ENCODE peak calls at places on chromosomes 13 and 19, in eight cellular contexts. Z is PC-9, Q is stomach, E is testis, O is GM23338, N is aorta, K is foreskin keratinocyte, I is heart right ventricle. F is an unnamed sample. For H3K4me1, the result is how much of the 10 kb centered on the place peaks cover.

GRCh38 chr19:46442808-46443450 is 14.2 kb upstream of the PNMA8C start:
- DNase-seq in E (peak), I (peak), Q (peak), Z (peak), N (peak), O (no peak), K (peak), F (peak)

GRCh38 chr13:29850213-29850898 is at the start of gene UBL3:
- DNase-seq in Z (peak), Q (peak), K (peak), N (peak), E (peak), I (peak), O (peak), F (peak)

GRCh38 chr19:44113784-44114390 is 688 bp downstream of the ZNF225 start:
- DNase-seq in E (peak), N (no peak), O (peak), K (no peak), Q (no peak), Z (no peak), I (no peak), F (peak)

GRCh38 chr19:13100031-13100588 is 2.5 kb downstream of the LYL1 start:
- DNase-seq in I (no peak), K (no peak), E (no peak), Q (no peak), Z (no peak), N (no peak), O (no peak), F (peak)

GRCh38 chr19:5553892-5554291 is 13.9 kb downstream of the TINCR start:
- DNase-seq in E (no peak), N (no peak), Q (no peak), K (no peak), O (no peak), Z (no peak), I (no peak), F (no peak)

GRCh38 chr13:106696719-106697118 is 128.8 kb upstream of the ARGLU1 start:
- DNase-seq in E (no peak), I (no peak), Z (no peak), N (no peak), O (no peak), K (no peak), Q (no peak), F (no peak)

GRCh38 chr13:71028884-71029283 is 838.1 kb downstream of the DACH1 start:
- DNase-seq in E (no peak), N (no peak), I (no peak), O (no peak), Z (no peak), K (no peak), Q (no peak), F (no peak)

GRCh38 chr19:36973021-36973843 is 57.1 kb downstream of the ZNF568 start:
- DNase-seq in Q (peak), K (peak), I (peak), E (peak), N (peak), Z (peak), O (peak), F (peak)

GRCh38 chr13:37413161-37413560 is 185.4 kb downstream of the POSTN start:
- DNase-seq in I (no peak), Z (no peak), E (no peak), K (no peak), Q (no peak), O (no peak), N (no peak), F (no peak)

GRCh38 chr19:2548966-2549365 is 73.0 kb downstream of the GADD45B start:
- DNase-seq in O (no peak), E (no peak), N (peak), Z (no peak), Q (no peak), I (no peak), K (no peak), F (no peak)

GRCh38 chr19:2551864-2552185 is 75.9 kb downstream of the GADD45B start:
- DNase-seq in E (no peak), Q (no peak), O (no peak), N (peak), K (no peak), Z (no peak), I (no peak), F (no peak)

GRCh38 chr19:2551172-2551863 is 75.4 kb downstream of the GADD45B start:
- DNase-seq in E (no peak), K (no peak), Q (no peak), I (no peak), Z (no peak), O (no peak), N (no peak), F (no peak)

GRCh38 chr19:2549701-2550191 is 73.8 kb downstream of the GADD45B start:
- DNase-seq in Q (peak), K (no peak), E (peak), O (no peak), N (peak), I (peak), Z (peak), F (peak)

GRCh38 chr19:2550431-2551171 is 74.7 kb downstream of the GADD45B start:
- DNase-seq in I (peak), E (no peak), N (peak), K (no peak), O (peak), Z (no peak), Q (no peak), F (no peak)
- H3K4me1 ChIP-seq in I (under half), E (under half), N (under half), K (under half), O (under half), Z (under half), Q (under half), F (under half)

DNA sequence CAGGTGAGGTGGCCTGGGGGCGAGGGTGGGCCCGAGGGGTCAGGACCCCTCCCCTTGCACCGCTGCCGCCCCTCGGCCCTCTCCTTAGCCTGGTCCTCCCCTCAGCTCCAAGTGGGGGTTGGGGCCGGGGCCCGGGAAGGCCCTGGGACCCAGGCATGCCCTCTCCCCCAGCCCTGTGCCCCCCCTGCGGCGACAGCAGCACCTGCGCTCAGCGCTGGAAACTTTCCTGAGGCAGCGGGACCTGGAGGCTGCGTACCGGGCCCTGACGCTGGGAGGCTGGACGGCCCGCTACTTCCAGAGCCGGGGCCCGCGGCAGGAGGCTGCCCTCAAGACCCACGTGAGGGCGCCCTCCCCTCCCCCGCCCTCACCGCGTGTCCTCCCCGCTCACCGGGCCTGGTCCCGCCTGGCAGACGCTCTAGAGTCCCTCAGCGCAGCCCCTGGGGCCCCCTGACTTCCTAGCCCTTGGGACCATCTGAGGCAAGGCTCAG is 2.4 kb downstream of the KMT5C start:
- DNase-seq in N (no peak), Q (no peak), O (peak), E (no peak), I (no peak), K (no peak), Z (no peak), F (no peak)
- H3K4me1 ChIP-seq in N (under half), Q (under half), O (under half), E (under half), I (under half), K (under half), Z (under half), F (under half)

GRCh38 chr19:455851-456546 is 4.8 kb downstream of the SHC2 start:
- DNase-seq in K (no peak), Q (no peak), I (no peak), O (no peak), E (no peak), Z (no peak), N (peak), F (no peak)

GRCh38 chr19:455031-455705 is 5.7 kb downstream of the SHC2 start:
- DNase-seq in Q (no peak), O (no peak), K (no peak), N (peak), E (no peak), I (no peak), Z (no peak), F (no peak)

GRCh38 chr19:449916-450315 is 10.9 kb downstream of the SHC2 start:
- DNase-seq in E (no peak), N (peak), K (no peak), O (no peak), Z (no peak), I (no peak), Q (no peak), F (no peak)

GRCh38 chr19:453606-454005 is 7.2 kb downstream of the SHC2 start:
- DNase-seq in N (no peak), E (no peak), Z (no peak), Q (no peak), I (no peak), O (no peak), K (no peak), F (no peak)

DNA sequence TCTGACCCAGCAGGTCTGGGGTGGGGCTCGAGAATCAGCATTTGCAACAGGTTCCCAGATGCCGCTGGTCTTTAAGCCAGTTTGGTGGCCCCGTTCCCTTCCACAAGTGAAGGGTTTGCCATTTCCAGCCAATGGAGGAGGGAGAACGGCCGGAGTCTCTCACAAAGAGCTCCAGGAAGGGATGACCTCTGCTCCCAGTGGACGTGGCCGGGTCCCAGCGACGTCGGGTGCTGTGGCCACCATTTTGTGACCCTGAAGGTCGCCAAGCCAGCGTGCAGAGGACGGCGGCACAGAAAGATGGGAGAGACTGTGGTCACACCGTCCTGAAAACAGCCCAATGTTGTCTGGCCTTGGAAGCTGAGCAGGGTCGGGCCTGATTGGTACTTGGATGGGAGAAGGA is 8.0 kb downstream of the SHC2 start:
- DNase-seq in I (no peak), O (no peak), K (no peak), Z (no peak), N (peak), Q (no peak), E (no peak), F (no peak)
- H3K4me1 ChIP-seq in I (under half), O (under half), K (under half), Z (under half), N (under half), Q (under half), E (under half), F (under half)

GRCh38 chr19:3507371-3508120 is 1.4 kb downstream of the FZR1 start:
- DNase-seq in I (no peak), K (no peak), O (peak), Q (peak), E (peak), Z (no peak), N (no peak), F (peak)

GRCh38 chr19:3510727-3511126 is 4.6 kb downstream of the FZR1 start:
- DNase-seq in I (no peak), Q (no peak), Z (no peak), N (no peak), K (no peak), O (peak), E (no peak), F (no peak)

GRCh38 chr19:3509566-3509989 is 3.5 kb downstream of the FZR1 start:
- DNase-seq in Q (no peak), N (no peak), I (no peak), O (no peak), K (peak), E (no peak), Z (peak), F (no peak)

GRCh38 chr19:3506384-3507340 is 551 bp downstream of the FZR1 start:
- DNase-seq in N (no peak), Q (peak), K (no peak), I (no peak), Z (no peak), O (peak), E (peak), F (peak)

GRCh38 chr19:3508771-3509535 is 2.8 kb downstream of the FZR1 start:
- DNase-seq in O (no peak), E (no peak), Q (no peak), Z (no peak), N (no peak), I (no peak), K (no peak), F (no peak)
- H3K4me1 ChIP-seq in O (under half), E (under half), Q (half or more), Z (under half), N (under half), I (half or more), K (under half), F (under half)

GRCh38 chr13:75473472-75473871 is 8.5 kb downstream of the TBC1D4 start:
- DNase-seq in E (no peak), O (no peak), K (no peak), I (no peak), N (no peak), Q (no peak), Z (no peak), F (no peak)
- H3K4me1 ChIP-seq in E (under half), O (under half), K (under half), I (half or more), N (under half), Q (under half), Z (under half), F (under half)

DNA sequence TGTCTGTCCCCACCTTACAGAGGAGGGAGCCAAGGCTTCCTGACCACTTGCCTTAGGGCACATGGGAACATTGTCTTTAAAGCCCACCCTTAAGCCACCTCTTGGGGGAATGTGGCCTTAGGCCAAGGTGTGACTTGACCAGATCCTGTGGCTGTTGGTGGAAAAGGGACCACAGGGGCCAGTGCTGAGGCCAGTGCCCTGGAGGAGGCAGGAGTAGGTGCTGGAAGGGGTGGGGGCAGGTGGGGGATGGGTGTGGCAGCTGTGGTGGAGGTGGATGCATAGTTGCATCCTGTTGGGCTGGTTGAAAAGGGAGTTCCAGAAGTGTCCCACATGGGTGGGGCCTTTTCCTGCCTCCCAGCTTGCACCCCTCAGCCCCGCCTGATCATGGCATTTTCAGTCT is 44.8 kb downstream of the DNM2 start:
- DNase-seq in E (no peak), Z (peak), I (peak), O (peak), Q (no peak), K (no peak), N (no peak), F (no peak)
- H3K4me1 ChIP-seq in E (under half), Z (under half), I (half or more), O (under half), Q (half or more), K (under half), N (under half), F (under half)

GRCh38 chr13:79645569-79645968 is 164.6 kb downstream of the NDFIP2 start:
- DNase-seq in N (no peak), Z (no peak), Q (no peak), I (no peak), K (no peak), O (no peak), E (no peak), F (no peak)

GRCh38 chr13:79648191-79648590 is 167.2 kb downstream of the NDFIP2 start:
- DNase-seq in Z (no peak), Q (no peak), K (no peak), O (no peak), I (no peak), N (no peak), E (no peak), F (no peak)

GRCh38 chr13:79646880-79647279 is 165.9 kb downstream of the NDFIP2 start:
- DNase-seq in E (no peak), N (no peak), O (no peak), K (peak), Q (no peak), Z (no peak), I (no peak), F (no peak)

GRCh38 chr13:79642596-79642995 is 161.6 kb downstream of the NDFIP2 start:
- DNase-seq in E (no peak), Q (no peak), N (no peak), K (no peak), Z (no peak), O (peak), I (no peak), F (no peak)

GRCh38 chr13:79647518-79647917 is 166.6 kb downstream of the NDFIP2 start:
- DNase-seq in Q (no peak), K (peak), I (no peak), N (no peak), Z (no peak), O (no peak), E (no peak), F (no peak)
- H3K4me1 ChIP-seq in Q (under half), K (under half), I (under half), N (under half), Z (under half), O (under half), E (under half), F (under half)

DNA sequence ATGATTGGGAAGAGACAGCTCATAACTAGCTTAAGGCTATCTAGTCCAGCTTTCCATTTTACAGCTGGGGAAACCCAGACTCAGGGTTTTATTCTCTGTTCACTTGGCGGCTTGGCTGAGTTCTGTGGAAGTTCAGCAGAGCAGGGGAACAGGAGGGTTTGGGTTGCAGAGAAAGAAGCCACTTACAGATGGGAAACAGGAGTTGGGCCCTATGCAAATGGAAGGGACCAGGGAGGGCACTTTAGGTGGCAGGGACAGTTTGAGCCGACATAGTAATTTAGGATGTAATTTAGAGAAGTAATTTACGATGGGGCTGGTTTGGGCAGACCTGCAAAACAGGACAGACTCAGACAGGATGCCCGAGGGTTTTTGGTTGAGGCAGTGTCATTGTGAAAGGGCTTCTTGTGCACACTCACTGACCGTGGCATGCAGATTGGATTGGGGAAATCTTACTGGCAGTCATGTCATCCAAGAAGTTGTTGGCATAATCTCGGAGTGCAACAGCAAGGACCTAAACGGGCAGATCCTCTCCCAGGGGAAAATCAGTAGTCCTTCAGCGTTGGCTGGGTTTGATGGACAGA is 47.3 kb upstream of the GPR183 start:
- DNase-seq in K (peak), O (no peak), E (no peak), I (no peak), N (no peak), Z (no peak), Q (no peak), F (no peak)
- H3K4me1 ChIP-seq in K (under half), O (under half), E (under half), I (under half), N (under half), Z (under half), Q (under half), F (under half)

DNA sequence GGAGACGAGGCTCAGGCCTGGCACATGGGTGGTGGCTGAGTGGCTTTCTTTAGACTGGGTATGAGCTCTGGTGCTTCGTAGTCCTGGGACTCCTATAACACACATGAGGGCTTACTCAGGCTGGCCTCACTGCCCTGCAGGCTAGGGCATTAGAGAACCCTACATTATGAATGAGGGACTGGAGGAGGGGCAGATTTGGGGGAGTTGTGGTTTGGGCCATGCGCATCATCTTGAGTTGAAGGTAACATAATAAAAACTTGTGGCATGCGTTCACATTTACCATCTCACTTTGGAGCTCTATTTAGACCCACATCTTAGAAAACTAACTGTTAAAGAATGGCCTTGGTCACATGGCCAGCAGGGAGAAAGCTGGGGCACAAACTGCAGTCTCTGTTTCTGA is 54.2 kb downstream of the STARD13 start:
- DNase-seq in N (no peak), Q (no peak), Z (no peak), O (no peak), I (no peak), K (no peak), E (no peak), F (no peak)
- H3K4me1 ChIP-seq in N (under half), Q (half or more), Z (under half), O (under half), I (half or more), K (half or more), E (under half), F (under half)

F was measured in uterus.